ENCODE peak calls at places on chromosomes 13 and 19, in seven cellular contexts. V is GM23338, N is MM.1S, B is hepatocyte, K is PC-3, O is PC-9, H is HCT116. G is an unnamed sample.
A peak's percentile ranks its signal among the peaks of the same experiment; 100 is the strongest.

GRCh38 chr13:82672248-82672647 is 1210.0 kb downstream of the SLITRK1 start:
- DNase-seq in B (no peak), H (no peak), N (no peak), O (no peak), V (no peak), K (no peak), G (no peak)

GRCh38 chr13:30373727-30374126 is 48.6 kb upstream of the UBE2L5 start:
- DNase-seq in H (no peak), N (peak; percentile 58), O (no peak), K (no peak), V (no peak), B (no peak), G (no peak)

GRCh38 chr19:56619131-56619530 is 23.8 kb upstream of the SMIM17 start:
- DNase-seq in H (no peak), V (no peak), O (no peak), K (no peak), B (no peak), N (no peak), G (no peak)

GRCh38 chr13:34990399-34991224 is 48.5 kb downstream of the NBEA start:
- DNase-seq in O (no peak), H (no peak), K (no peak), B (peak; percentile 19), V (peak; percentile 57), N (no peak), G (no peak)

GRCh38 chr13:74210693-74211393 is 76.6 kb upstream of the KLF12 start:
- DNase-seq in V (no peak), H (no peak), K (peak; percentile 61), N (no peak), O (no peak), B (peak; percentile 21), G (peak; percentile 98)

GRCh38 chr13:52405767-52406494 is at the start of gene THSD1:
- DNase-seq in H (no peak), B (peak; percentile 45), N (no peak), K (peak; percentile 31), V (peak; percentile 71), O (no peak), G (peak; percentile 73)

GRCh38 chr19:18298601-18299000 is 17.2 kb upstream of the JUND start:
- DNase-seq in K (no peak), N (no peak), V (no peak), B (no peak), H (no peak), O (no peak), G (peak; percentile 64)

GRCh38 chr13:51758691-51759090 is 45.3 kb downstream of the DHRS12 start:
- DNase-seq in N (no peak), V (no peak), B (no peak), O (no peak), H (no peak), K (no peak), G (no peak)

GRCh38 chr13:35471466-35472307 is 4.8 kb downstream of the MAB21L1 start:
- DNase-seq in V (peak; percentile 33), H (no peak), O (no peak), N (no peak), K (no peak), B (peak; percentile 16), G (peak; percentile 55)

GRCh38 chr13:33204130-33204927 is 81.2 kb downstream of the STARD13 start:
- DNase-seq in H (no peak), K (no peak), N (no peak), B (peak; percentile 70), V (no peak), O (no peak), G (peak; percentile 94)

GRCh38 chr19:53485046-53486004 is 17.8 kb downstream of the ZNF813 start:
- DNase-seq in N (no peak), V (peak; percentile 56), B (no peak), O (no peak), K (no peak), H (no peak), G (no peak)

GRCh38 chr13:113841355-113841653 is 22.6 kb downstream of the GAS6 start:
- DNase-seq in H (no peak), N (no peak), B (no peak), K (no peak), V (no peak), O (no peak), G (no peak)

GRCh38 chr13:73412933-73413332 is 354.1 kb downstream of the KLF5 start:
- DNase-seq in O (peak; percentile 51), H (peak; percentile 60), V (no peak), B (no peak), K (peak; percentile 68), N (no peak), G (no peak)

GRCh38 chr19:10812196-10812595 is 23.8 kb downstream of the TMED1 start:
- DNase-seq in K (no peak), V (peak; percentile 40), O (no peak), N (no peak), H (no peak), B (peak; percentile 1), G (peak; percentile 19)

GRCh38 chr13:42255854-42256253 is 16.1 kb upstream of the AKAP11 start:
- DNase-seq in H (no peak), V (no peak), N (no peak), K (no peak), B (no peak), O (no peak), G (no peak)

GRCh38 chr13:46593403-46593802 is 40.4 kb downstream of the LRCH1 start:
- DNase-seq in O (no peak), N (no peak), V (no peak), H (no peak), K (no peak), B (no peak), G (no peak)

GRCh38 chr13:41544824-41545707 is 87.7 kb downstream of the RGCC start:
- DNase-seq in V (no peak), K (peak; percentile 78), H (no peak), O (peak; percentile 38), B (no peak), N (no peak), G (peak; percentile 61)

GRCh38 chr19:46537136-46538097 is 41.8 kb upstream of the PNMA8B start:
- DNase-seq in B (peak; percentile 59), O (no peak), K (peak; percentile 54), V (peak; percentile 79), H (no peak), N (peak; percentile 26), G (peak; percentile 66)

GRCh38 chr13:23617551-23618014 is 47.4 kb downstream of the TNFRSF19 start:
- DNase-seq in K (no peak), H (no peak), N (no peak), O (no peak), B (no peak), V (no peak), G (peak; percentile 51)

GRCh38 chr13:112097770-112098169 is 30.8 kb downstream of the SOX1 start:
- DNase-seq in O (no peak), B (no peak), V (no peak), N (no peak), K (no peak), H (no peak), G (no peak)

GRCh38 chr19:42528354-42529247 is at the start of gene CEACAM1:
- DNase-seq in B (peak; percentile 79), N (peak; percentile 60), K (peak; percentile 35), V (no peak), O (no peak), H (no peak), G (peak; percentile 12)

GRCh38 chr13:94154362-94154761 is 325.1 kb downstream of the DCT start:
- DNase-seq in N (no peak), V (no peak), B (no peak), H (no peak), O (no peak), K (peak; percentile 30), G (peak; percentile 50)

GRCh38 chr19:49340069-49340864 is 5.1 kb downstream of the CD37 start:
- DNase-seq in H (no peak), N (no peak), K (no peak), B (peak; percentile 54), O (no peak), V (peak; percentile 80), G (peak; percentile 39)

GRCh38 chr19:8500158-8500557 is 2.3 kb downstream of the PRAM1 start:
- DNase-seq in N (no peak), O (no peak), H (no peak), B (no peak), V (no peak), K (no peak), G (no peak)
- H3K9me2 ChIP-seq in N (no peaks in the 10 kb centered on the region), O (no peaks in the 10 kb centered on the region), H (no peaks in the 10 kb centered on the region), B (no peaks in the 10 kb centered on the region), V (no peaks in the 10 kb centered on the region), K (no peaks in the 10 kb centered on the region), G (no peaks in the 10 kb centered on the region)

DNA sequence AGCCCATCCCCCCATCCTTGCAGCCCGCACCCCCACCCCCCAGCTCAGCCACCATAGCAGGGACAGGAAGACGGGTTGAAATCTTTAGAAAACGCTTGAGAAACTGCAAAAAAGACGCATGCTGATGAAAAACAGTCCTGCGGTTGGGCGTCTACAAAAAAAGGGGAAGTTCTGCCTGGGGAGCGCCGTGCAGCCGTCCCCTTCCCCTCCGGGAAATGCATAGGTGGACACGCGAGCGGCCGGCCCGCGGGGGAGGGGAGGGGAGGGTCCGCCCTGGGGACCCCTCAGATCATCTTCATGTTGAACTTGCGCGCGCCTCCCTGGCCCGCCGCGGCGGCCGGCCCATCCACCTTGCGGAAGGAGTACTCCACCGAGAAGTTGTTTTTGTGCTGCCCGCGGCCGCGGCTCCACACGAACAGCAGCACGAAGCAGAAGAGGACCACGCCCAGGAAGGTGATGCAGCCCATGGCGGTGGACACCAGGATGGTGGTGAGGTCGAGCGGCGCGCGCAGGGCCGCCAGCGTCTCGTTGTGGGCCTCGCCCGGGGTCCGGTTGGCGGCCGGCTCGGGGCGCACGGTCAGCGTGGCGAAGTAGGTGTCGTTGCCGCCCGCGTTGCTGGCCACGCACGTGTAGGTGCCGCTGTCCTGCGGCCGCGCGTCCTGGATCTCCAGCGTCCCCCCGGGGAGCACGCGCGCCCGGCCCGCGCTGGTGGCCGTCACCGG is 7.9 kb upstream of the PEAK3 start:
- DNase-seq in N (peak; percentile 58), B (no peak), O (no peak), K (no peak), V (peak; percentile 62), H (no peak), G (peak; percentile 66)
- TF ChIP-seq EZH2 in N (no peak), B (peak; percentile 77), O (no peak), K (no peak), V (peak; percentile 49), H (no peak), G (peak; percentile 77)

GRCh38 chr13:99489028-99489427 is 12.2 kb upstream of the TM9SF2 start:
- DNase-seq in H (no peak), N (no peak), V (no peak), O (no peak), K (no peak), B (no peak), G (no peak)
- H3K9me2 ChIP-seq in H (no peaks in the 10 kb centered on the region), N (no peaks in the 10 kb centered on the region), V (peaks cover 3% of the 10 kb centered on the region), O (no peaks in the 10 kb centered on the region), K (no peaks in the 10 kb centered on the region), B (no peaks in the 10 kb centered on the region), G (no peaks in the 10 kb centered on the region)

GRCh38 chr19:3520166-3521103 is 14.3 kb downstream of the FZR1 start:
- DNase-seq in B (peak; percentile 51), V (peak; percentile 62), O (no peak), K (no peak), H (no peak), N (no peak), G (no peak)

GRCh38 chr19:3523361-3524074 is 15.5 kb upstream of the TEKTIP1 start:
- DNase-seq in H (no peak), K (no peak), B (no peak), O (no peak), V (no peak), N (no peak), G (no peak)

GRCh38 chr19:3521104-3521445 is 15.0 kb downstream of the FZR1 start:
- DNase-seq in V (no peak), O (no peak), B (no peak), N (no peak), K (no peak), H (no peak), G (no peak)

GRCh38 chr19:3524075-3524842 is 14.7 kb upstream of the TEKTIP1 start:
- DNase-seq in V (no peak), B (no peak), N (no peak), H (no peak), O (no peak), K (no peak), G (no peak)

GRCh38 chr19:3522421-3523360 is 16.3 kb upstream of the TEKTIP1 start:
- DNase-seq in H (no peak), O (no peak), B (no peak), K (no peak), V (no peak), N (no peak), G (no peak)
- TF ChIP-seq EZH2 in H (no peak), O (no peak), B (no peak), K (no peak), V (no peak), N (no peak), G (no peak)